ENCODE peak calls at places on chromosomes 5 and 9, in six cellular contexts. N, Z, Y, U, C and A are unnamed samples.

GRCh38 chr5:114113604-114114003 is 248.3 kb upstream of the KCNN2 start:
- DNase-seq in N (no peak), Z (no peak), Y (no peak), U (no peak), C (no peak), A (no peak)

GRCh38 chr5:9170026-9170425 is 375.8 kb downstream of the SEMA5A start:
- DNase-seq in N (peak; percentile 22), Z (no peak), Y (no peak), U (no peak), C (no peak), A (peak; percentile 43)

GRCh38 chr5:143355710-143356109 is 47.8 kb downstream of the NR3C1 start:
- DNase-seq in N (peak; percentile 93), Z (peak; percentile 72), Y (peak; percentile 94), U (no peak), C (peak; percentile 80), A (peak; percentile 95)

GRCh38 chr9:136007906-136008692 is 46.9 kb upstream of the UBAC1 start:
- DNase-seq in N (peak; percentile 57), Z (no peak), Y (peak; percentile 73), U (no peak), C (peak; percentile 48), A (peak; percentile 58)

GRCh38 chr9:123438821-123439220 is 82.8 kb downstream of the CRB2 start:
- DNase-seq in N (no peak), Z (no peak), Y (peak; percentile 21), U (peak; percentile 84), C (no peak), A (no peak)

GRCh38 chr5:6488021-6488420 is 39.4 kb downstream of the UBE2QL1 start:
- DNase-seq in N (no peak), Z (no peak), Y (no peak), U (no peak), C (no peak), A (no peak)

GRCh38 chr5:107542831-107543231 is 127.9 kb downstream of the EFNA5 start:
- DNase-seq in N (peak; percentile 83), Z (peak; percentile 67), Y (peak; percentile 76), U (no peak), C (peak; percentile 69), A (peak; percentile 75)

GRCh38 chr9:113875917-113876805 is at the start of gene ZNF618:
- DNase-seq in N (peak; percentile 29), Z (peak; percentile 10), Y (peak; percentile 42), U (peak; percentile 60), C (peak; percentile 67), A (peak; percentile 76)

GRCh38 chr5:128144491-128144890 is 60.9 kb downstream of the SLC12A2 start:
- DNase-seq in N (no peak), Z (no peak), Y (no peak), U (no peak), C (no peak), A (peak; percentile 6)

GRCh38 chr9:111903996-111904395 is 7.4 kb downstream of the UGCG start:
- DNase-seq in N (no peak), Z (no peak), Y (no peak), U (no peak), C (no peak), A (no peak)

GRCh38 chr5:131628990-131629389 is 6.0 kb downstream of the RAPGEF6 start:
- DNase-seq in N (no peak), Z (no peak), Y (no peak), U (no peak), C (no peak), A (peak; percentile 68)

GRCh38 chr9:70004310-70004709 is 39.3 kb upstream of the MAMDC2 start:
- DNase-seq in N (no peak), Z (no peak), Y (no peak), U (no peak), C (no peak), A (peak; percentile 1)

GRCh38 chr5:173333900-173334685 is 5.9 kb upstream of the STC2 start:
- DNase-seq in N (peak; percentile 83), Z (no peak), Y (peak; percentile 80), U (no peak), C (no peak), A (peak; percentile 72)

GRCh38 chr9:95504053-95504963 is 12.5 kb downstream of the PTCH1 start:
- DNase-seq in N (peak; percentile 72), Z (no peak), Y (peak; percentile 2), U (peak; percentile 84), C (peak; percentile 60), A (peak; percentile 84)

DNA sequence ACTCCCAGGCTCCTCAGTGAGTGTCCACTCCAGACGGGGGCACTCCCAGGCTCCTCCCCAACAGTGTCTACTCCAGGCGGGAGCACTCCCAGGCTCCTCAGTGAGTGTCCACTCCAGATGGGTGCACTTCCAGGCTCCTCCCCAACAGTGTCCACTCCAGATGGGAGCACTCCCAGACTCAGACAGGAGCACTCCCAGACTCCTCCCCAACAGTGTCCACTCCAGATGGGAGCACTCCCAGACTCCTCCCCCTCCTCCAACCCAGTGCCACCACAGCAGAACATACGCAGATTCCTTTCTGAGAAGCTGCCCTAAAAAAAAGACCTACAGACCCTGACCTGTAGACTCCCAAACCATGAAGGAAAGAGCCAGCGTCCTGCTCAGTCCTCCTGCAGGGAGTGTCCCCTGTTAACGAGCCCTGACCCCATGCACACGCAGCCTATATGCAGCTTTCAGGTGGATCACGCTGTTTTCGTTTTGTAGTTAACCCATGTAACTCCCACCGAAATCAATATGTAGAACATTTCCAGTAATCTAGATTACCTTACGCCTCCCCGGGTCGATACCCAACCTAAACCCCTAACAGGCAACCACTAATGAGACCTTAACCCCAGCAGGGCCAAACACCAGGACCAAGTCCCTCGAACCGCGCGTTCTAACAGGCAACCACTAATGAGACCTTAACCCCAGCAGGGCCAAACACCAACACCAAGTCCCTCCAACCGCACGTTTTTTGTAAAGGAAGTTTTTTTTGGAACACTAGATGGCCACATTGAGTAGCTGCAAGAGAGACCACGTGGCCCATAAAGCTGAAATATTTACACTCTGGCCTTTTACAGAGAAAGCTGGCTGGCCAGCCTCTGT is 15.7 kb downstream of the PNPLA7 start:
- DNase-seq in N (peak; percentile 69), Z (peak; percentile 44), Y (peak; percentile 71), U (peak; percentile 84), C (peak; percentile 84), A (peak; percentile 82)
- H3K27ac ChIP-seq in N (no peak overlapping the region), Z (no peak overlapping the region), Y (no peak overlapping the region), U (no peak overlapping the region), C (no peak overlapping the region), A (no peak overlapping the region)

GRCh38 chr5:77853353-77853907 is 77.3 kb upstream of the TBCA start:
- DNase-seq in N (no peak), Z (no peak), Y (no peak), U (no peak), C (no peak), A (peak; percentile 10)
- TF ChIP-seq EZH2 in N (no peak), Z (no peak), Y (no peak), U (no peak), C (no peak), A (no peak)

GRCh38 chr9:12785251-12785880 is 10.5 kb downstream of the LURAP1L start:
- DNase-seq in N (peak; percentile 74), Z (peak; percentile 48), Y (no peak), U (no peak), C (peak; percentile 31), A (peak; percentile 47)

GRCh38 chr9:12783767-12784460 is 9.1 kb downstream of the LURAP1L start:
- DNase-seq in N (no peak), Z (no peak), Y (no peak), U (no peak), C (no peak), A (no peak)

GRCh38 chr9:12781334-12781733 is 6.5 kb downstream of the LURAP1L start:
- DNase-seq in N (no peak), Z (no peak), Y (no peak), U (no peak), C (no peak), A (no peak)

GRCh38 chr9:12785941-12786340 is 11.1 kb downstream of the LURAP1L start:
- DNase-seq in N (no peak), Z (no peak), Y (no peak), U (no peak), C (no peak), A (peak; percentile 38)

GRCh38 chr9:12784461-12785250 is 9.8 kb downstream of the LURAP1L start:
- DNase-seq in N (peak; percentile 94), Z (peak; percentile 76), Y (peak; percentile 35), U (no peak), C (peak; percentile 84), A (peak; percentile 97)
- H3K27ac ChIP-seq in N (peak overlapping the region; percentile 92), Z (peak overlapping the region; percentile 100), Y (no peak overlapping the region), U (no peak overlapping the region), C (peak overlapping the region; percentile 97), A (peak overlapping the region; percentile 95)

DNA sequence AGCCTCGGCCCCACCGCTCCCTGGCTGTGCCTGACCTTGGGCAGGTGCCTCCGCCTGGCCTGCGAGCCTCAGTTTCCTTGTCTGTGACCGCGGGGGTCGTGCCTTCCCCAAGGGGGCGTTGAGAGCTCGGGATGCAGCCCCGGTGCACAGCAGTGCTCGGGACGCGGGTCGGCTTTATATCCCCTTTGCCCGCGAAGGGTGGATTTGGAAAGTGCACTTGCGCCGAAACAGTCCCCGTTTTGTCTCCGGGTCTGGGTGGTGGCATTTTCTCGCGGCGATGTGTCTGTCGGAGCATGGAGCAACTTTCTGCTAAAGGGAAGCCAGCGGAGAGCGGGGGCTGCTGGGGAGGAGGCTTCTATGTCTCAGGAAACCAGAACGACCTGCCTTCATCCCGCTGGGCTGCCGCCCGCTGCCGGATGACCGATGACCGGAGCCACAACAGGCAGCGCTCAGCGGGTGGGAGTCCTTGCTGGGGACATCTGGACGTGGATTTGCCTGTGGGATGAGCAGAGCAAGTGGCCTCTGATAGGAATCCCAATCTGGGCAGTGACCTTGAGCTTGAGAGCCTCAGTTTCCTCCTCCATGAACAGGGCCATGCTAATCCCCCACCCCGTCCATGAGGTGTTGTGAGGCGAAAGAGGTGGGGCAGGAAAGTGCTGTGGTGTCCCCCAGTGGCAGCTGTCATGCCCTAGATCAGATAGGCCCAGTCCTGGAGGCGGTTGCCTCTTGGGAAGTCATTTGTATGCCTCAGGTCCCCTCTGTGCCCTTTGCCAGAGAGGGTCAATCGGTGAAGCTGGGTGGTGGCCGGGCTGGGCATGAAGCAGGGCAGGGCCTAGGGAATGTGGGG is 651 bp downstream of the HRH2 start:
- DNase-seq in N (no peak), Z (no peak), Y (no peak), U (peak; percentile 63), C (peak; percentile 26), A (no peak)
- TF ChIP-seq EZH2 in N (no peak), Z (no peak), Y (no peak), U (peak; percentile 16), C (peak; percentile 74), A (no peak)